ENCODE peak calls at places on chromosomes 12 and 14, in nine cellular contexts. One of them, this sample, is unnamed.
A peak's percentile ranks its signal among the peaks of the same experiment; 100 is the strongest.

GRCh38 chr12:129901256-129901655 is 2.6 kb downstream of the TMEM132D start:
- DNase-seq in spleen: no peak
- DNase-seq in thyroid gland: no peak
- DNase-seq in stomach: no peak
- DNase-seq in gastrocnemius medialis: no peak
- DNase-seq in body of pancreas: no peak
- DNase-seq in sigmoid colon: no peak
- DNase-seq in breast epithelium: no peak
- DNase-seq in IMR-90: no peak
- DNase-seq in this sample: no peak

GRCh38 chr12:94873368-94874085 is 130.0 kb downstream of the NDUFA12 start:
- DNase-seq in spleen: peak; percentile 76
- DNase-seq in thyroid gland: peak; percentile 66
- DNase-seq in stomach: peak; percentile 28
- DNase-seq in gastrocnemius medialis: no peak
- DNase-seq in body of pancreas: no peak
- DNase-seq in sigmoid colon: no peak
- DNase-seq in breast epithelium: no peak
- DNase-seq in IMR-90: no peak
- DNase-seq in this sample: no peak

GRCh38 chr12:66647034-66647691 is 31.7 kb downstream of the GRIP1 start:
- DNase-seq in spleen: no peak
- DNase-seq in thyroid gland: no peak
- DNase-seq in stomach: no peak
- DNase-seq in gastrocnemius medialis: no peak
- DNase-seq in body of pancreas: no peak
- DNase-seq in sigmoid colon: no peak
- DNase-seq in breast epithelium: no peak
- DNase-seq in IMR-90: peak; percentile 89
- DNase-seq in this sample: no peak

GRCh38 chr14:53515264-53515663 is 362.1 kb upstream of the DDHD1 start:
- DNase-seq in spleen: no peak
- DNase-seq in thyroid gland: no peak
- DNase-seq in stomach: no peak
- DNase-seq in gastrocnemius medialis: no peak
- DNase-seq in body of pancreas: no peak
- DNase-seq in sigmoid colon: no peak
- DNase-seq in breast epithelium: no peak
- DNase-seq in IMR-90: peak; percentile 37
- DNase-seq in this sample: no peak

GRCh38 chr14:53714495-53715389 is 241.9 kb downstream of the BMP4 start:
- DNase-seq in spleen: no peak
- DNase-seq in thyroid gland: no peak
- DNase-seq in stomach: no peak
- DNase-seq in gastrocnemius medialis: no peak
- DNase-seq in body of pancreas: no peak
- DNase-seq in sigmoid colon: no peak
- DNase-seq in breast epithelium: no peak
- DNase-seq in IMR-90: no peak
- DNase-seq in this sample: no peak

GRCh38 chr12:124738636-124739467 is 124.8 kb downstream of the SCARB1 start:
- DNase-seq in spleen: no peak
- DNase-seq in thyroid gland: no peak
- DNase-seq in stomach: peak; percentile 73
- DNase-seq in gastrocnemius medialis: no peak
- DNase-seq in body of pancreas: no peak
- DNase-seq in sigmoid colon: no peak
- DNase-seq in breast epithelium: no peak
- DNase-seq in IMR-90: peak; percentile 82
- DNase-seq in this sample: no peak

GRCh38 chr12:79098530-79098929 is 234.0 kb downstream of the SYT1 start:
- DNase-seq in spleen: no peak
- DNase-seq in thyroid gland: no peak
- DNase-seq in stomach: no peak
- DNase-seq in gastrocnemius medialis: no peak
- DNase-seq in body of pancreas: no peak
- DNase-seq in sigmoid colon: no peak
- DNase-seq in breast epithelium: no peak
- DNase-seq in IMR-90: no peak
- DNase-seq in this sample: no peak

GRCh38 chr14:71468701-71469100 is 463.5 kb upstream of the RGS6 start:
- DNase-seq in spleen: no peak
- DNase-seq in thyroid gland: no peak
- DNase-seq in stomach: no peak
- DNase-seq in gastrocnemius medialis: no peak
- DNase-seq in body of pancreas: no peak
- DNase-seq in sigmoid colon: no peak
- DNase-seq in breast epithelium: no peak
- DNase-seq in IMR-90: no peak
- DNase-seq in this sample: no peak

GRCh38 chr14:73797540-73797925 is 54.1 kb upstream of the PTGR2 start:
- DNase-seq in spleen: no peak
- DNase-seq in thyroid gland: no peak
- DNase-seq in stomach: no peak
- DNase-seq in gastrocnemius medialis: no peak
- DNase-seq in body of pancreas: no peak
- DNase-seq in sigmoid colon: peak; percentile 6
- DNase-seq in breast epithelium: no peak
- DNase-seq in IMR-90: no peak
- DNase-seq in this sample: no peak

GRCh38 chr12:94889512-94890210 is 113.8 kb downstream of the NDUFA12 start:
- DNase-seq in spleen: no peak
- DNase-seq in thyroid gland: no peak
- DNase-seq in stomach: no peak
- DNase-seq in gastrocnemius medialis: no peak
- DNase-seq in body of pancreas: no peak
- DNase-seq in sigmoid colon: no peak
- DNase-seq in breast epithelium: no peak
- DNase-seq in IMR-90: no peak
- DNase-seq in this sample: no peak

GRCh38 chr12:95323204-95323603 is 105.6 kb downstream of the VEZT start:
- DNase-seq in spleen: no peak
- DNase-seq in thyroid gland: no peak
- DNase-seq in stomach: no peak
- DNase-seq in gastrocnemius medialis: no peak
- DNase-seq in body of pancreas: no peak
- DNase-seq in sigmoid colon: no peak
- DNase-seq in breast epithelium: no peak
- DNase-seq in IMR-90: no peak
- DNase-seq in this sample: no peak

GRCh38 chr12:83476006-83476405 is 789.3 kb downstream of the TMTC2 start:
- DNase-seq in spleen: no peak
- DNase-seq in thyroid gland: no peak
- DNase-seq in stomach: no peak
- DNase-seq in gastrocnemius medialis: no peak
- DNase-seq in body of pancreas: no peak
- DNase-seq in sigmoid colon: no peak
- DNase-seq in breast epithelium: no peak
- DNase-seq in IMR-90: no peak
- DNase-seq in this sample: no peak

GRCh38 chr12:83474369-83474768 is 787.7 kb downstream of the TMTC2 start:
- DNase-seq in spleen: no peak
- DNase-seq in thyroid gland: no peak
- DNase-seq in stomach: no peak
- DNase-seq in gastrocnemius medialis: no peak
- DNase-seq in body of pancreas: no peak
- DNase-seq in sigmoid colon: no peak
- DNase-seq in breast epithelium: no peak
- DNase-seq in IMR-90: no peak
- DNase-seq in this sample: no peak

GRCh38 chr12:83477706-83478105 is 791.0 kb downstream of the TMTC2 start:
- DNase-seq in spleen: no peak
- DNase-seq in thyroid gland: no peak
- DNase-seq in stomach: no peak
- DNase-seq in gastrocnemius medialis: no peak
- DNase-seq in body of pancreas: no peak
- DNase-seq in sigmoid colon: no peak
- DNase-seq in breast epithelium: no peak
- DNase-seq in IMR-90: no peak
- DNase-seq in this sample: no peak

GRCh38 chr12:83476695-83477094 is 790.0 kb downstream of the TMTC2 start:
- DNase-seq in spleen: no peak
- DNase-seq in thyroid gland: no peak
- DNase-seq in stomach: no peak
- DNase-seq in gastrocnemius medialis: no peak
- DNase-seq in body of pancreas: no peak
- DNase-seq in sigmoid colon: no peak
- DNase-seq in breast epithelium: no peak
- DNase-seq in IMR-90: no peak
- DNase-seq in this sample: no peak

DNA sequence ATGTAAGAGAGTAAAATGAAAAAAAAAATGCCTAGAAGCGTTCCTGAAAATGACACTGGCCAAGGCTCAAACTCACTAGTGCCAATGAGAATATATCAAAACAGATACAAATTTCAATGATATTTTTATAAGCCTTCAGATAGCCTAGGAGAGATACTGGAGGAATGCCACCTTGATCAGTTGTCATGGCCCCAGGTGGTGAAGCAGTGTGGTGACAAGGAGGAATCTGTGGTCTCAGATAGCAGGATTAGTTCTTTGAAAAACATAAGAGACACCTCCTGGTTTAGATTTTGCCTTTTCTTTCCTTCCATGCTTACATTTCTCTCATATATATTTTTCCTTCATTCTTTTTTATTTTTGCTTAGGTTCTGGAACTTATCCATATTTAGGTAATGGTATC is 790.6 kb downstream of the TMTC2 start:
- DNase-seq in spleen: no peak
- DNase-seq in thyroid gland: no peak
- DNase-seq in stomach: no peak
- DNase-seq in gastrocnemius medialis: no peak
- DNase-seq in body of pancreas: no peak
- DNase-seq in sigmoid colon: no peak
- DNase-seq in breast epithelium: no peak
- DNase-seq in IMR-90: no peak
- DNase-seq in this sample: no peak
- TF ChIP-seq CTCF in spleen: no peak
- TF ChIP-seq CTCF in thyroid gland: no peak
- TF ChIP-seq CTCF in stomach: no peak
- TF ChIP-seq CTCF in gastrocnemius medialis: no peak
- TF ChIP-seq CTCF in body of pancreas: no peak
- TF ChIP-seq CTCF in sigmoid colon: no peak
- TF ChIP-seq CTCF in breast epithelium: no peak
- TF ChIP-seq CTCF in IMR-90: no peak
- TF ChIP-seq CTCF in this sample: no peak

DNA sequence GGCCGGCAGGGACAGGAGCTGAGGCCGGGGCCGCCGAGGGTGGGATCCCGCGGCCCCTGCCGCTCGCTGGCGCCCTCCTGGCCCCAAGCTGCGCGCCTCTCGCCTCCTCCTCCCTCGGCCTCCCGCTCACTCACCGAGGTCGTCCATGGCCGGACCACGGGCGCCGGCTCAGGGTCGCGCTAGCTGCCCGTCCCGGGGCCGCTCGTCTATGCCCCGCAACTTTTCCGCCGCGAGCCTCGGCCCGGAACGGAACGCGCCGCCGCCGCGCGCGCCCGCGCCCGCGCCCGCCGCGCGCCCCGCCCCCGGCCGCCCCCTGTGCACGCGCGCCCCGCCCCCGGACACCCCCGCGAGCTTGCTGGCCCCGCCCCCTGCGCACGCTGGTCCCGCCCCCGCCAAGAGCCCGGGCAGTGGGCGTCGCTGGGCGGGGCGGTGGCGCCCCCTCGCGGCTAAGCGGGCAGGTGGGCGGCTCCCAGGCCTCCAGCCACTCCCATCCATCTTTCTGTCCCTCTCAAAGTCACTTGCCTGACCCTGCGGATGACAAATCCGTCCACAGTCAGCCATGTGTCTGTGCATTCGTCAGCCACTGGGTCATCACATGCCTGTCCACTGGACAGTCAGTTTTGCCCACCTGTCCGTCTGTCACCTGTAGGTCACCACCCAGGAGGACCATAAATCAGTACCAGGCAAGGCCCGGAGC is at the start of gene PXN:
- DNase-seq in spleen: peak; percentile 97
- DNase-seq in thyroid gland: peak; percentile 88
- DNase-seq in stomach: peak; percentile 93
- DNase-seq in gastrocnemius medialis: peak; percentile 78
- DNase-seq in body of pancreas: peak; percentile 92
- DNase-seq in sigmoid colon: peak; percentile 94
- DNase-seq in breast epithelium: peak; percentile 86
- DNase-seq in IMR-90: peak; percentile 72
- DNase-seq in this sample: peak; percentile 81
- TF ChIP-seq POLR2A in spleen: no peak
- TF ChIP-seq POLR2A in thyroid gland: peak; percentile 81
- TF ChIP-seq POLR2A in stomach: no peak
- TF ChIP-seq POLR2A in gastrocnemius medialis: peak; percentile 90
- TF ChIP-seq POLR2A in body of pancreas: peak; percentile 72
- TF ChIP-seq POLR2A in sigmoid colon: no peak
- TF ChIP-seq POLR2A in breast epithelium: peak; percentile 18
- TF ChIP-seq POLR2A in IMR-90: peak; percentile 28
- TF ChIP-seq POLR2A in this sample: peak; percentile 69

GRCh38 chr12:29844667-29845066 is 60.9 kb upstream of the TMTC1 start:
- DNase-seq in spleen: no peak
- DNase-seq in thyroid gland: no peak
- DNase-seq in stomach: no peak
- DNase-seq in gastrocnemius medialis: no peak
- DNase-seq in body of pancreas: no peak
- DNase-seq in sigmoid colon: no peak
- DNase-seq in breast epithelium: no peak
- DNase-seq in IMR-90: peak; percentile 2
- DNase-seq in this sample: no peak
- TF ChIP-seq CTCF in spleen: no peak
- TF ChIP-seq CTCF in thyroid gland: no peak
- TF ChIP-seq CTCF in stomach: no peak
- TF ChIP-seq CTCF in gastrocnemius medialis: no peak
- TF ChIP-seq CTCF in body of pancreas: no peak
- TF ChIP-seq CTCF in sigmoid colon: no peak
- TF ChIP-seq CTCF in breast epithelium: no peak
- TF ChIP-seq CTCF in IMR-90: peak; percentile 6
- TF ChIP-seq CTCF in this sample: no peak

DNA sequence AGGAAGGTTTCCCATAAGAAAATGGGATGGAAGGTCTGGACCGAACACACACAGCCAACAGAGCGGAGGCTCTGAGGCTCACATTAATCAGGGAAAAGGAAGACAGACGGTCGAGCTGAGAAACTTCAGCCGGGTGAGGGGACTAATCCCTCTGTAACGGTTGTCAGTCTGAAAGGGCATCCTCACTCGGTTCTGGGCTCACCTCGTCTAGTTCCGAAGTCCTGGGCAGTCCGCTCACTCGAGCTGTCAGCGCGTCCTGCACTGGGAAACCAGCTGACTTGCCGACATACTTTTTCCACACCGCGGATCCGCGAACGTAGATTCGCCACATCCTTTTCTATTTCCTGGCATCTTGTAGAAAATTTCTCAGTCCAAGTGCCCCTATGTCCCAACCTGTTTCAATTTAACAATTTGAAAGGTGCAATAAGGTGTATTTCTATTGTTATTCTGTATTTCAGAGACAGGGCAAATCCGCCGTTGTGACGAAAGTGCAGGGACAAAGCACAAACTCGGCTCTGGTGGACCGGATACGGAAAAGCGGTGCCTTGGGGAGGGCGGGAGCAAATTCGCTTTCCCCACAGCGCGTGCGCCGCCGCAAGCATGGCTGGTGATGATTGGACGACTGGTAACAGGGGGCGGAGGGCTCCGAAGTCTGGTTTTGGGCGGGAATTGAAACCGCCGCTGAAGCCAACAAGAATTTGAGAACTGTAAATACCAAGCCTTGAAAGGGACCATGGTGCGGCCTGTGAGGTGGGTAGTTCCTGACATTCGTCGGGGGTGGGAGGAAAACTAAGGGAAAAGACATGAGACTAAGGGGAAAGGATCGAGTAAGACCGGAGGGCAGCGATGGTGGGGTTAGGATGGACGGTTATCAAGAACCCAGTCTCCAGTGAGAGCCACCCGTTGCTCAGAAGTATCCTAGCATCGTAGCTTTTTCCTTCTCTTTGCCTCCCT is at the start of gene RAD51AP1:
- DNase-seq in spleen: peak; percentile 97
- DNase-seq in thyroid gland: peak; percentile 94
- DNase-seq in stomach: peak; percentile 94
- DNase-seq in gastrocnemius medialis: peak; percentile 87
- DNase-seq in body of pancreas: peak; percentile 93
- DNase-seq in sigmoid colon: peak; percentile 96
- DNase-seq in breast epithelium: peak; percentile 91
- DNase-seq in IMR-90: peak; percentile 97
- DNase-seq in this sample: peak; percentile 87
- TF ChIP-seq POLR2A in spleen: no peak
- TF ChIP-seq POLR2A in thyroid gland: peak; percentile 47
- TF ChIP-seq POLR2A in stomach: no peak
- TF ChIP-seq POLR2A in gastrocnemius medialis: peak; percentile 35
- TF ChIP-seq POLR2A in body of pancreas: peak; percentile 60
- TF ChIP-seq POLR2A in sigmoid colon: no peak
- TF ChIP-seq POLR2A in breast epithelium: no peak
- TF ChIP-seq POLR2A in IMR-90: no peak
- TF ChIP-seq POLR2A in this sample: peak; percentile 21

This sample was measured in tibial nerve.